ENCODE peak calls at places on chromosomes 16 and 17, in nine cellular contexts. Z, C, S, K, Y, V, W, L and O are unnamed samples.
A peak's percentile ranks its signal among the peaks of the same experiment; 100 is the strongest.

GRCh38 chr17:33990943-33991706 is 264.0 kb upstream of the CCL2 start:
- DNase-seq in Z (no peak), C (no peak), S (no peak), K (no peak), Y (no peak), V (no peak), W (no peak), L (peak; percentile 4), O (no peak)

GRCh38 chr16:83994087-83994486 is 26.0 kb downstream of the NECAB2 start:
- DNase-seq in Z (peak; percentile 94), C (peak; percentile 37), S (no peak), K (no peak), Y (no peak), V (peak; percentile 62), W (no peak), L (peak; percentile 86), O (no peak)

GRCh38 chr17:6509295-6509771 is 47.0 kb downstream of the PITPNM3 start:
- DNase-seq in Z (peak; percentile 92), C (no peak), S (no peak), K (no peak), Y (no peak), V (no peak), W (no peak), L (no peak), O (no peak)

GRCh38 chr17:36529121-36529520 is 5.5 kb downstream of the MYO19 start:
- DNase-seq in Z (no peak), C (peak; percentile 71), S (no peak), K (no peak), Y (no peak), V (no peak), W (no peak), L (peak; percentile 78), O (no peak)

GRCh38 chr17:72614871-72615626 is 477.4 kb downstream of the SLC39A11 start:
- DNase-seq in Z (peak; percentile 72), C (peak; percentile 89), S (no peak), K (no peak), Y (peak; percentile 88), V (no peak), W (no peak), L (peak; percentile 8), O (no peak)

GRCh38 chr17:55377885-55378284 is 43.8 kb downstream of the MMD start:
- DNase-seq in Z (no peak), C (no peak), S (no peak), K (no peak), Y (no peak), V (no peak), W (no peak), L (no peak), O (no peak)

GRCh38 chr16:19753815-19754643 is 36.0 kb downstream of the IQCK start:
- DNase-seq in Z (peak; percentile 74), C (no peak), S (no peak), K (no peak), Y (no peak), V (no peak), W (no peak), L (peak; percentile 65), O (no peak)

GRCh38 chr17:82614095-82614631 is 34.1 kb downstream of the WDR45B start:
- DNase-seq in Z (no peak), C (no peak), S (no peak), K (no peak), Y (no peak), V (no peak), W (no peak), L (no peak), O (peak; percentile 49)

GRCh38 chr16:4101421-4102275 is 14.6 kb downstream of the ADCY9 start:
- DNase-seq in Z (peak; percentile 76), C (no peak), S (no peak), K (no peak), Y (no peak), V (peak; percentile 5), W (no peak), L (no peak), O (no peak)

GRCh38 chr16:57299009-57299718 is 14.7 kb upstream of the PLLP start:
- DNase-seq in Z (peak; percentile 90), C (peak; percentile 76), S (no peak), K (peak; percentile 45), Y (no peak), V (peak; percentile 59), W (no peak), L (peak; percentile 85), O (no peak)

GRCh38 chr16:49622421-49623402 is 233.2 kb downstream of the ZNF423 start:
- DNase-seq in Z (no peak), C (no peak), S (no peak), K (no peak), Y (no peak), V (no peak), W (no peak), L (no peak), O (no peak)

GRCh38 chr17:36544049-36544319 is 735 bp upstream of the GGNBP2 start:
- DNase-seq in Z (peak; percentile 82), C (peak; percentile 42), S (no peak), K (no peak), Y (peak; percentile 12), V (peak; percentile 61), W (peak; percentile 42), L (peak; percentile 53), O (peak; percentile 52)

GRCh38 chr16:58109881-58110280 is 19.3 kb downstream of the CFAP20 start:
- DNase-seq in Z (no peak), C (no peak), S (no peak), K (no peak), Y (no peak), V (no peak), W (no peak), L (no peak), O (no peak)

GRCh38 chr16:29775742-29776408 is 2.2 kb upstream of the ZG16 start:
- DNase-seq in Z (peak; percentile 81), C (no peak), S (no peak), K (peak; percentile 21), Y (no peak), V (no peak), W (no peak), L (peak; percentile 76), O (no peak)

GRCh38 chr16:75264531-75264998 is 13.1 kb upstream of the BCAR1 start:
- DNase-seq in Z (peak; percentile 92), C (no peak), S (no peak), K (no peak), Y (peak; percentile 31), V (peak; percentile 50), W (no peak), L (peak; percentile 41), O (peak; percentile 67)

GRCh38 chr16:67649494-67649931 is 4.6 kb downstream of the CARMIL2 start:
- DNase-seq in Z (peak; percentile 96), C (no peak), S (no peak), K (peak; percentile 59), Y (no peak), V (peak; percentile 38), W (no peak), L (no peak), O (peak; percentile 24)

GRCh38 chr17:75338335-75338734 is 49.1 kb upstream of the SLC25A19 start:
- DNase-seq in Z (peak; percentile 93), C (no peak), S (no peak), K (no peak), Y (no peak), V (no peak), W (no peak), L (peak; percentile 55), O (no peak)

GRCh38 chr16:57061084-57061905 is 31.1 kb upstream of the CPNE2 start:
- DNase-seq in Z (peak; percentile 91), C (no peak), S (no peak), K (peak; percentile 55), Y (no peak), V (peak; percentile 88), W (no peak), L (peak; percentile 90), O (peak; percentile 74)

GRCh38 chr17:2436516-2436915 is 35.7 kb upstream of the MNT start:
- DNase-seq in Z (no peak), C (no peak), S (no peak), K (no peak), Y (no peak), V (no peak), W (no peak), L (no peak), O (no peak)

GRCh38 chr17:57595426-57595825 is 149.7 kb downstream of the CCDC182 start:
- DNase-seq in Z (no peak), C (no peak), S (no peak), K (no peak), Y (no peak), V (no peak), W (no peak), L (no peak), O (no peak)

GRCh38 chr17:27544350-27545131 is 86.4 kb upstream of the LGALS9 start:
- DNase-seq in Z (peak; percentile 27), C (no peak), S (peak; percentile 51), K (no peak), Y (no peak), V (no peak), W (peak; percentile 85), L (no peak), O (no peak)

GRCh38 chr16:77961811-77962210 is 60.5 kb upstream of the CLEC3A start:
- DNase-seq in Z (no peak), C (no peak), S (no peak), K (no peak), Y (no peak), V (no peak), W (no peak), L (peak; percentile 15), O (no peak)

GRCh38 chr16:83392743-83393142 is 415.0 kb upstream of the HSBP1 start:
- DNase-seq in Z (no peak), C (no peak), S (no peak), K (no peak), Y (no peak), V (no peak), W (no peak), L (peak; percentile 39), O (no peak)

GRCh38 chr17:56358651-56359050 is 205.4 kb downstream of the ANKFN1 start:
- DNase-seq in Z (no peak), C (no peak), S (no peak), K (no peak), Y (no peak), V (no peak), W (no peak), L (peak; percentile 1), O (no peak)

GRCh38 chr17:82424001-82424862 is 5.8 kb upstream of the OGFOD3 start:
- DNase-seq in Z (peak; percentile 95), C (no peak), S (peak; percentile 33), K (no peak), Y (no peak), V (no peak), W (peak; percentile 64), L (peak; percentile 52), O (peak; percentile 58)

GRCh38 chr17:64278614-64279013 is 15.6 kb upstream of the TEX2 start:
- DNase-seq in Z (no peak), C (peak; percentile 39), S (no peak), K (no peak), Y (no peak), V (no peak), W (no peak), L (peak; percentile 60), O (no peak)

GRCh38 chr17:47717261-47717697 is 15.8 kb upstream of the TBX21 start:
- DNase-seq in Z (no peak), C (no peak), S (no peak), K (no peak), Y (no peak), V (no peak), W (no peak), L (no peak), O (no peak)

GRCh38 chr17:59436900-59437299 is 105.4 kb downstream of the YPEL2 start:
- DNase-seq in Z (no peak), C (no peak), S (no peak), K (no peak), Y (no peak), V (no peak), W (no peak), L (no peak), O (no peak)

GRCh38 chr17:66432996-66433556 is 130.7 kb downstream of the PRKCA start:
- DNase-seq in Z (no peak), C (no peak), S (no peak), K (no peak), Y (no peak), V (no peak), W (no peak), L (peak; percentile 61), O (no peak)

GRCh38 chr17:2691965-2692780 is 19.4 kb downstream of the CLUH start:
- DNase-seq in Z (peak; percentile 85), C (no peak), S (no peak), K (no peak), Y (no peak), V (no peak), W (no peak), L (no peak), O (no peak)

GRCh38 chr16:546909-547770 is 13.1 kb upstream of the PRR35 start:
- DNase-seq in Z (peak; percentile 98), C (no peak), S (no peak), K (peak; percentile 75), Y (no peak), V (peak; percentile 78), W (no peak), L (no peak), O (peak; percentile 62)